ENCODE peak calls at places on chromosomes 11 and 22, in five cellular contexts. One of them, this sample, is unnamed. For H3K4me1, the result is how much of the 10 kb centered on the place peaks cover.

GRCh38 chr22:46798366-46799057 is 36.1 kb downstream of the TBC1D22A start:
- DNase-seq in right lobe of liver: peak
- DNase-seq in lower lobe of right lung: peak
- DNase-seq in esophagus muscularis mucosa: no peak
- DNase-seq in astrocyte: peak
- DNase-seq in this sample: peak

GRCh38 chr11:35781342-35782171 is 119.0 kb downstream of the TRIM44 start:
- DNase-seq in lower lobe of right lung: no peak
- DNase-seq in astrocyte: peak
- DNase-seq in right lobe of liver: no peak
- DNase-seq in esophagus muscularis mucosa: no peak
- DNase-seq in this sample: no peak

GRCh38 chr11:3220521-3221407 is 2.2 kb upstream of the MRGPRG start:
- DNase-seq in esophagus muscularis mucosa: no peak
- DNase-seq in lower lobe of right lung: peak
- DNase-seq in astrocyte: no peak
- DNase-seq in right lobe of liver: peak
- DNase-seq in this sample: no peak

GRCh38 chr11:130197386-130198035 is 37.9 kb downstream of the ST14 start:
- DNase-seq in lower lobe of right lung: no peak
- DNase-seq in astrocyte: peak
- DNase-seq in right lobe of liver: no peak
- DNase-seq in esophagus muscularis mucosa: no peak
- DNase-seq in this sample: no peak

GRCh38 chr11:74442601-74443000 is 24.7 kb downstream of the KCNE3 start:
- DNase-seq in lower lobe of right lung: no peak
- DNase-seq in esophagus muscularis mucosa: no peak
- DNase-seq in right lobe of liver: no peak
- DNase-seq in astrocyte: peak
- DNase-seq in this sample: no peak

GRCh38 chr11:371716-372590 is 2.7 kb downstream of the B4GALNT4 start:
- DNase-seq in astrocyte: no peak
- DNase-seq in right lobe of liver: no peak
- DNase-seq in esophagus muscularis mucosa: no peak
- DNase-seq in lower lobe of right lung: no peak
- DNase-seq in this sample: no peak

GRCh38 chr11:12248330-12248729 is 129.0 kb upstream of the PARVA start:
- DNase-seq in astrocyte: no peak
- DNase-seq in esophagus muscularis mucosa: no peak
- DNase-seq in right lobe of liver: peak
- DNase-seq in lower lobe of right lung: peak
- DNase-seq in this sample: peak

GRCh38 chr22:36891646-36892045 is 21.8 kb upstream of the CSF2RB start:
- DNase-seq in right lobe of liver: no peak
- DNase-seq in lower lobe of right lung: no peak
- DNase-seq in astrocyte: no peak
- DNase-seq in esophagus muscularis mucosa: no peak
- DNase-seq in this sample: no peak

GRCh38 chr11:10147195-10147594 is 146.8 kb downstream of the SBF2 start:
- DNase-seq in lower lobe of right lung: no peak
- DNase-seq in esophagus muscularis mucosa: no peak
- DNase-seq in right lobe of liver: no peak
- DNase-seq in astrocyte: no peak
- DNase-seq in this sample: no peak

GRCh38 chr11:9250139-9250582 is 15.0 kb downstream of the DENND5A start:
- DNase-seq in lower lobe of right lung: no peak
- DNase-seq in right lobe of liver: no peak
- DNase-seq in esophagus muscularis mucosa: no peak
- DNase-seq in astrocyte: peak
- DNase-seq in this sample: no peak

GRCh38 chr11:76768091-76769047 is 14.8 kb upstream of the TSKU start:
- DNase-seq in right lobe of liver: peak
- DNase-seq in astrocyte: no peak
- DNase-seq in lower lobe of right lung: peak
- DNase-seq in esophagus muscularis mucosa: no peak
- DNase-seq in this sample: peak

GRCh38 chr11:45860348-45860747 is 13.1 kb downstream of the CRY2 start:
- DNase-seq in astrocyte: no peak
- DNase-seq in lower lobe of right lung: no peak
- DNase-seq in right lobe of liver: no peak
- DNase-seq in esophagus muscularis mucosa: no peak
- DNase-seq in this sample: no peak

GRCh38 chr11:10913075-10913474 is 55.2 kb upstream of the ZBED5 start:
- DNase-seq in astrocyte: no peak
- DNase-seq in right lobe of liver: no peak
- DNase-seq in esophagus muscularis mucosa: peak
- DNase-seq in lower lobe of right lung: no peak
- DNase-seq in this sample: no peak

GRCh38 chr11:107591098-107591445 is at the start of gene ELMOD1:
- DNase-seq in right lobe of liver: peak
- DNase-seq in esophagus muscularis mucosa: no peak
- DNase-seq in lower lobe of right lung: peak
- DNase-seq in astrocyte: peak
- DNase-seq in this sample: peak

GRCh38 chr11:72398058-72398758 is 36.1 kb downstream of the CLPB start:
- DNase-seq in right lobe of liver: no peak
- DNase-seq in esophagus muscularis mucosa: no peak
- DNase-seq in lower lobe of right lung: no peak
- DNase-seq in astrocyte: no peak
- DNase-seq in this sample: no peak

GRCh38 chr22:20013382-20013871 is 3.2 kb downstream of the ARVCF start:
- DNase-seq in astrocyte: peak
- DNase-seq in right lobe of liver: no peak
- DNase-seq in esophagus muscularis mucosa: no peak
- DNase-seq in lower lobe of right lung: peak
- DNase-seq in this sample: peak

DNA sequence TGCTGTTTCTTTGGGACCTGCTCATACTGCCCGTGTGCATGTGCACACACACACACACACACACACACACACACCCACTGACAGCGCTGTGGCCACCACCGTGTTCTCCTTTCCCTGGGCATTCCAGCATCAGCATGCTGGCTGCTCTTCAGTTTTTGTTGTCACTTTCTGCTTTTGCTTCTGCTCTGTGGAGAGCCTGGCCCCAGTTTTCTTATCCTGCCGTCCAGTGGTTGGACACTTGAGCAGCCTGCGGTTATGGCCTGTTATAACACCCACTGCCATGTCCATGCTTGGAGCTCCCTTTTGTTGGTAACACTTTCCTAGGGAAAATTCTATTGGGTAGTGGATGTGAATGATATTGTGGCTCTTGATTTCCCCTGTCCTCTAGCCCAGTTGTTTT is 83.6 kb downstream of the OSBP2 start:
- DNase-seq in esophagus muscularis mucosa: no peak
- DNase-seq in lower lobe of right lung: no peak
- DNase-seq in right lobe of liver: no peak
- DNase-seq in astrocyte: no peak
- DNase-seq in this sample: no peak
- H3K4me1 ChIP-seq in esophagus muscularis mucosa: under half
- H3K4me1 ChIP-seq in lower lobe of right lung: under half
- H3K4me1 ChIP-seq in right lobe of liver: under half
- H3K4me1 ChIP-seq in astrocyte: under half
- H3K4me1 ChIP-seq in this sample: under half

DNA sequence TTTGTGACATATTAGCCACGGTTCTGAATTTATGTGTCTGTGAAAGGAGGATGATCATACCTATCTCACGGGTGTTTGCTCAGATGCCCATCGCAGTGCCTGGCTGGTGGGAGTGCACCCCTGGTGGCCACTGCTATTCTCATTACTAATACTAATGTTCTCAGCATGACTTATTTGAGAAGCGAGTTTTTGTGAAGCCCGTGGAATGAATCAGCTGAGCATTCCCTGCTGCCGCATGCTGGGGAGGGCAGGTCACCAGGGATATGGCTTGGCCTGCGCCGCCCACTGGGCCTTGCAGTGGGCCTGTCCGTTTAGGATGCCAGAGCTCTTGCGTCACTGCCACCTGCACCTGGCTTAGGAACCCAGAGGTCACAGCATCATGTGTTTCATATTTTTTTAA is 16.8 kb downstream of the CTTN start:
- DNase-seq in lower lobe of right lung: no peak
- DNase-seq in right lobe of liver: no peak
- DNase-seq in esophagus muscularis mucosa: no peak
- DNase-seq in astrocyte: peak
- DNase-seq in this sample: no peak
- TF ChIP-seq CTCF in lower lobe of right lung: no peak
- TF ChIP-seq CTCF in right lobe of liver: no peak
- TF ChIP-seq CTCF in esophagus muscularis mucosa: no peak
- TF ChIP-seq CTCF in astrocyte: peak
- TF ChIP-seq CTCF in this sample: no peak

DNA sequence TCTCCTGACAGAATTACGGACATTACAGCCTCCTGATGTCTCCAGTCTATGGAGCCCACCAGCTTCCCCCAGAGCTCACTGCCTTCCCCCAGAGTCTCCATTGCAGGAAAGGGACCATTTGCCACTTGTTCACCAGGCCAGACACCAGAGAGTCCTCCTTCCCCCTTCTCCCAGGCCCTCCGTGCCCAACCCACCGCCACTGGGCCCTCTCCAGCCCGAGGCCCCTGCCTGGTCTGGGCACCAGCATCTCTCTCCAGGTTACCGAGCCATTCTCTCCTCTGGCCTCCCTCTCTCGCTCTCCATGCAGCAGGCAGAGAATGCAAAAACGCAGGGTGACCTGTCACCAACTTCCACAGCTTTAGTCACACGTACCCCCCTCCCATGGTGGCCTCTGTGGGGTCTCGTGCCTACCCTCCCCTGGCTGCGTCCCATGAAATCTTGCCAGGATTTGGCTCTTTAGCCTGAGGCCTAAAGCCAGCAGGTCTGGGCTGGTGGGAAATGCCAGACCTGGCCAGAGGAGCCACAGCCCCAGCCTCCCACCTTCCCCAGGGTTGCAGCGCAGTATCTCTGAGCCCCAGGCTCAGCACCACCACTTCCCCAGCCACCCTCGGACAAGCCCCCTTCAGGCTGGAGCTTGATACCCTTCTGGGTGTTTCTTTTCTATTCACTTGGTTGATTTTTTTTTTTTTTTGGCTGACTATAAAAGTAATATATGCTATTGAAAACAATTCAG is 6.8 kb upstream of the SERPINH1 start:
- DNase-seq in lower lobe of right lung: no peak
- DNase-seq in astrocyte: no peak
- DNase-seq in esophagus muscularis mucosa: no peak
- DNase-seq in right lobe of liver: no peak
- DNase-seq in this sample: no peak
- H3K4me1 ChIP-seq in lower lobe of right lung: half or more
- H3K4me1 ChIP-seq in astrocyte: under half
- H3K4me1 ChIP-seq in esophagus muscularis mucosa: half or more
- H3K4me1 ChIP-seq in right lobe of liver: under half
- H3K4me1 ChIP-seq in this sample: under half

DNA sequence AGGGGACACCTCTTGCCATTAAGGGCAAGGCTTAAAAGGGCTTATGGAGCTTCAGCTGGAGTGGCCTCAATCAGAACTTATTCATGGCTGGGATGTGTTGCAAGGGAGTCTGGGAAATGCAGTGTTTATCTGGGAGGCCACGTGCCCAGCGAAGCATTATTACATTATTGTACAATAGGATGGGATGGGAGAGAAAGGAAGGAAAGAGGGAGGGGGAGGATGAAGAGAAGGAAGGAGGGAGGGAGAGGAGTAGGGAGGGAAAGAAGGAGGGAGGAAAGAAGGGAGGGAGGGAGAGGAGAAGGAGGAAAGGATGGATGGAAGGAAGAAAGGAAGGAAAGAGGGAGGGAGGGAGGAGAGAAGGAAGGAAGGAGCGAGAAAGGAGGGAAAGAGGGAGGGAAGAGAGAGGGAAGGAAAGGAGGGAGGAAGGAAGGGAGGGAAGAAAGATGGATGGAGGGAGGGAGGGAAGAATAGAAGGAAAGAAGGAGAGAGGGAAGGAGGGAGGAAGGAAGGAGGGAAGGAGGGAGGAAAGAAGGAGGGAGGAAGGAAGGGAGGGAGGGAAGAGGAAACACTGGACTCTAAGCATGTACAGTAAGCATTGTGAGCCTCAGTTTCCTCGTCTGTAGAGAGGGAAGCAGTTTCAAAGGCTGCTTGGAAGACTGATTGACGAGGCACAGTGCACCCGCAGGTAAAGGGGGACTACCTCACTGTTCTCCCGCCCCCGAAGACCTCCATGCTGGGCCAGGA is 62.2 kb downstream of the MYEOV start:
- DNase-seq in astrocyte: no peak
- DNase-seq in right lobe of liver: peak
- DNase-seq in lower lobe of right lung: no peak
- DNase-seq in esophagus muscularis mucosa: peak
- DNase-seq in this sample: no peak
- TF ChIP-seq CTCF in astrocyte: no peak
- TF ChIP-seq CTCF in right lobe of liver: no peak
- TF ChIP-seq CTCF in lower lobe of right lung: no peak
- TF ChIP-seq CTCF in esophagus muscularis mucosa: no peak
- TF ChIP-seq CTCF in this sample: no peak

GRCh38 chr22:31291716-31292644 is at the start of gene PIK3IP1:
- DNase-seq in astrocyte: peak
- DNase-seq in lower lobe of right lung: peak
- DNase-seq in esophagus muscularis mucosa: peak
- DNase-seq in right lobe of liver: peak
- DNase-seq in this sample: peak

GRCh38 chr22:31289335-31289734 is 3.0 kb downstream of the PIK3IP1 start:
- DNase-seq in astrocyte: no peak
- DNase-seq in lower lobe of right lung: no peak
- DNase-seq in right lobe of liver: peak
- DNase-seq in esophagus muscularis mucosa: no peak
- DNase-seq in this sample: peak

GRCh38 chr22:31290494-31291402 is 1.5 kb downstream of the PIK3IP1 start:
- DNase-seq in astrocyte: peak
- DNase-seq in esophagus muscularis mucosa: peak
- DNase-seq in right lobe of liver: peak
- DNase-seq in lower lobe of right lung: peak
- DNase-seq in this sample: peak

GRCh38 chr22:31288496-31289235 is 3.6 kb downstream of the PIK3IP1 start:
- DNase-seq in lower lobe of right lung: no peak
- DNase-seq in esophagus muscularis mucosa: no peak
- DNase-seq in astrocyte: no peak
- DNase-seq in right lobe of liver: peak
- DNase-seq in this sample: no peak

DNA sequence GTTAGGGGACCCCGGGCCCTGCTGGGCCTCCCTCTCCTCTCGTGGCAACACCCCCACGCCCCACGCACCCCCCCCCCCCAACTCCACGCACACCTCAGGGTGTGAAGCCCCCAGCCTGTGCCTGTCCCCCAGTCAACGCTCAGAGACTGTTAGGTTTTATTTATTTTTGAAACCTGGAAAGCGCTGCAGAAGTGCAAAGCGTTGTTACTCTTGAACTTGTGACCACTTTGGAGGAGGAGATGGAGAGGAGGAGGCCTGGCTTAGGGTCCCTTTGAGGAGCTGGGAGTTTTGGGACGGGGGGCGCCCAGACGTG is 929 bp downstream of the PIK3IP1 start:
- DNase-seq in esophagus muscularis mucosa: peak
- DNase-seq in lower lobe of right lung: no peak
- DNase-seq in astrocyte: no peak
- DNase-seq in right lobe of liver: no peak
- DNase-seq in this sample: no peak
- H3K4me1 ChIP-seq in esophagus muscularis mucosa: half or more
- H3K4me1 ChIP-seq in lower lobe of right lung: half or more
- H3K4me1 ChIP-seq in astrocyte: under half
- H3K4me1 ChIP-seq in right lobe of liver: under half
- H3K4me1 ChIP-seq in this sample: under half

This sample was measured in mucosa of descending colon.